ENCODE peak calls at places on chromosome 12, in four cellular contexts. J is GM10248; A is CD8-positive, alpha-beta T cell; T is mucosa of descending colon. Y is an unnamed sample.

GRCh38 chr12:95763809-95764253 is 26.7 kb downstream of the NTN4 start:
- DNase-seq in J (no peak), A (no peak), T (peak), Y (no peak)

GRCh38 chr12:25801621-25802243 is 156.8 kb upstream of the RASSF8 start:
- DNase-seq in T (no peak), A (no peak), J (no peak), Y (no peak)

GRCh38 chr12:29427964-29428363 is 47.0 kb upstream of the ERGIC2 start:
- DNase-seq in T (peak), J (peak), A (no peak), Y (no peak)

GRCh38 chr12:111174283-111175108 is 194.4 kb downstream of the PHETA1 start:
- DNase-seq in A (no peak), T (no peak), J (peak), Y (no peak)

GRCh38 chr12:22034709-22035506 is 11.1 kb upstream of the CMAS start:
- DNase-seq in A (no peak), T (peak), J (no peak), Y (no peak)

GRCh38 chr12:89636054-89636775 is 72.4 kb downstream of the ATP2B1 start:
- DNase-seq in A (no peak), T (no peak), J (no peak), Y (no peak)

GRCh38 chr12:45292486-45293195 is 76.7 kb downstream of the ANO6 start:
- DNase-seq in T (no peak), J (no peak), A (no peak), Y (no peak)

GRCh38 chr12:64044171-64044570 is 177.9 kb downstream of the KICS2 start:
- DNase-seq in A (no peak), T (no peak), J (no peak), Y (no peak)

GRCh38 chr12:93813972-93814821 is 137.0 kb downstream of the CRADD start:
- DNase-seq in J (no peak), A (no peak), T (peak), Y (no peak)

GRCh38 chr12:96034631-96035282 is 630 bp downstream of the LTA4H start:
- DNase-seq in J (no peak), T (peak), A (no peak), Y (peak)

GRCh38 chr12:54882074-54882473 is 27.8 kb downstream of the MUCL1 start:
- DNase-seq in T (no peak), J (no peak), A (no peak), Y (no peak)
- TF ChIP-seq CTCF in T (no peak), J (no peak), A (no peak), Y (no peak)

GRCh38 chr12:10082057-10082874 is 16.5 kb downstream of the CLEC1A start:
- DNase-seq in J (no peak), A (no peak), T (no peak), Y (no peak)
- TF ChIP-seq CTCF in J (no peak), A (no peak), T (no peak), Y (no peak)

GRCh38 chr12:50914872-50915484 is 37.4 kb upstream of the HIGD1C start:
- DNase-seq in A (no peak), J (no peak), T (no peak), Y (no peak)
- TF ChIP-seq CTCF in A (no peak), J (no peak), T (no peak), Y (no peak)

GRCh38 chr12:12725086-12725955 is 8.2 kb downstream of the CDKN1B start:
- DNase-seq in A (peak), J (peak), T (peak), Y (peak)
- TF ChIP-seq CTCF in A (no peak), J (no peak), T (no peak), Y (no peak)

GRCh38 chr12:76111209-76111749 is 26.8 kb upstream of the NAP1L1 start:
- DNase-seq in A (no peak), J (no peak), T (no peak), Y (no peak)

GRCh38 chr12:76113800-76114757 is 29.6 kb upstream of the NAP1L1 start:
- DNase-seq in J (no peak), A (no peak), T (no peak), Y (no peak)

GRCh38 chr12:76117751-76118150 is 33.3 kb upstream of the NAP1L1 start:
- DNase-seq in J (no peak), A (no peak), T (no peak), Y (no peak)

GRCh38 chr12:76119887-76120286 is 35.4 kb upstream of the NAP1L1 start:
- DNase-seq in T (no peak), A (no peak), J (no peak), Y (no peak)

DNA sequence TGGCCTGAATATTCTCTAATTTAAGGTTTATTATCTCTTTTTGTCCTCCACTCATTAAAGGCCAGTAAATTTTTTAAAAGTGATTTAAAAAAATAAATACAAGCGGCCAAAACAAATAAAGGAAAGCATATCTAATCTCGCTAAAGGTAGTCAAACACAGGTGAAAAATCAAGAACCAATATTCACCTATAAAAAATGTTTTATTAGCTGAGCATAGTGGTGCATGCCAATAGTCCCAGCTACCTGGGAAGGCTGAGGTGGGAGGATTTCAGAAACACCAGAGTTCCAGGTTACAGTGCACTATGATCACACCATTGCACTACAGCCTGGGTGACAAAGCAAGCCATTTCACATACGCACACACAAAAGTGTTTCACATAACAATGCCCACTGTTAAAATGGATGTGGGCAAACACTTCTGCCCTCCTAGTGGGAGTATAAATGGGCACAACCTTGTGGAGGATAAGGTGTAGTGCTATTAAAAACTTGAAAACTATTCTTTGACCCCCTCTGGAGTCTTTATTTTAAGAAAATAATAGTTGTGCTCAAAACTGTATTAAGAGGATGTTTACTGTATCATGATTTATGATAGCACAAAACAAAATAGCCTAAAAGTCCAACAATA is 32.7 kb upstream of the NAP1L1 start:
- DNase-seq in A (no peak), T (no peak), J (no peak), Y (no peak)
- TF ChIP-seq CTCF in A (no peak), T (no peak), J (no peak), Y (no peak)

Y was measured in nephron progenitor cell.